ENCODE peak calls at places on chromosomes 12 and 14, in four cellular contexts. One of them, this sample, is unnamed.

GRCh38 chr14:32841698-32842097 is 97.0 kb upstream of the NPAS3 start:
- DNase-seq in OCI-LY7: no peak
- DNase-seq in gastrocnemius medialis: no peak
- DNase-seq in fibroblast of lung: no peak
- DNase-seq in this sample: no peak

GRCh38 chr12:52713960-52714886 is 10.9 kb upstream of the KRT77 start:
- DNase-seq in OCI-LY7: no peak
- DNase-seq in gastrocnemius medialis: no peak
- DNase-seq in fibroblast of lung: no peak
- DNase-seq in this sample: no peak

GRCh38 chr14:100037351-100037750 is 27.9 kb upstream of the EVL start:
- DNase-seq in OCI-LY7: no peak
- DNase-seq in gastrocnemius medialis: no peak
- DNase-seq in fibroblast of lung: peak; percentile 30
- DNase-seq in this sample: no peak

GRCh38 chr12:87270894-87271293 is 758.3 kb downstream of the C12orf50 start:
- DNase-seq in OCI-LY7: no peak
- DNase-seq in gastrocnemius medialis: no peak
- DNase-seq in fibroblast of lung: peak; percentile 71
- DNase-seq in this sample: no peak

GRCh38 chr12:88299567-88300101 is 157.5 kb downstream of the TMTC3 start:
- DNase-seq in OCI-LY7: no peak
- DNase-seq in gastrocnemius medialis: no peak
- DNase-seq in fibroblast of lung: peak; percentile 99
- DNase-seq in this sample: no peak

GRCh38 chr14:89422181-89422951 is 5.3 kb upstream of the FOXN3 start:
- DNase-seq in OCI-LY7: no peak
- DNase-seq in gastrocnemius medialis: no peak
- DNase-seq in fibroblast of lung: no peak
- DNase-seq in this sample: no peak

GRCh38 chr12:22355011-22355580 is 20.6 kb upstream of the ST8SIA1 start:
- DNase-seq in OCI-LY7: no peak
- DNase-seq in gastrocnemius medialis: no peak
- DNase-seq in fibroblast of lung: no peak
- DNase-seq in this sample: no peak

GRCh38 chr12:100539209-100539608 is 34.3 kb upstream of the GAS2L3 start:
- DNase-seq in OCI-LY7: peak; percentile 15
- DNase-seq in gastrocnemius medialis: no peak
- DNase-seq in fibroblast of lung: peak; percentile 41
- DNase-seq in this sample: no peak

GRCh38 chr12:25469861-25470260 is 83.2 kb downstream of the LMNTD1 start:
- DNase-seq in OCI-LY7: no peak
- DNase-seq in gastrocnemius medialis: no peak
- DNase-seq in fibroblast of lung: no peak
- DNase-seq in this sample: no peak

GRCh38 chr12:14410177-14410576 is 44.7 kb downstream of the ATF7IP start:
- DNase-seq in OCI-LY7: no peak
- DNase-seq in gastrocnemius medialis: no peak
- DNase-seq in fibroblast of lung: peak; percentile 75
- DNase-seq in this sample: no peak

GRCh38 chr14:71103662-71104484 is 196.6 kb downstream of the PCNX1 start:
- DNase-seq in OCI-LY7: peak; percentile 80
- DNase-seq in gastrocnemius medialis: no peak
- DNase-seq in fibroblast of lung: peak; percentile 59
- DNase-seq in this sample: no peak

GRCh38 chr12:3168775-3169221 is 91.6 kb downstream of the TSPAN9 start:
- DNase-seq in OCI-LY7: no peak
- DNase-seq in gastrocnemius medialis: no peak
- DNase-seq in fibroblast of lung: peak; percentile 98
- DNase-seq in this sample: no peak

DNA sequence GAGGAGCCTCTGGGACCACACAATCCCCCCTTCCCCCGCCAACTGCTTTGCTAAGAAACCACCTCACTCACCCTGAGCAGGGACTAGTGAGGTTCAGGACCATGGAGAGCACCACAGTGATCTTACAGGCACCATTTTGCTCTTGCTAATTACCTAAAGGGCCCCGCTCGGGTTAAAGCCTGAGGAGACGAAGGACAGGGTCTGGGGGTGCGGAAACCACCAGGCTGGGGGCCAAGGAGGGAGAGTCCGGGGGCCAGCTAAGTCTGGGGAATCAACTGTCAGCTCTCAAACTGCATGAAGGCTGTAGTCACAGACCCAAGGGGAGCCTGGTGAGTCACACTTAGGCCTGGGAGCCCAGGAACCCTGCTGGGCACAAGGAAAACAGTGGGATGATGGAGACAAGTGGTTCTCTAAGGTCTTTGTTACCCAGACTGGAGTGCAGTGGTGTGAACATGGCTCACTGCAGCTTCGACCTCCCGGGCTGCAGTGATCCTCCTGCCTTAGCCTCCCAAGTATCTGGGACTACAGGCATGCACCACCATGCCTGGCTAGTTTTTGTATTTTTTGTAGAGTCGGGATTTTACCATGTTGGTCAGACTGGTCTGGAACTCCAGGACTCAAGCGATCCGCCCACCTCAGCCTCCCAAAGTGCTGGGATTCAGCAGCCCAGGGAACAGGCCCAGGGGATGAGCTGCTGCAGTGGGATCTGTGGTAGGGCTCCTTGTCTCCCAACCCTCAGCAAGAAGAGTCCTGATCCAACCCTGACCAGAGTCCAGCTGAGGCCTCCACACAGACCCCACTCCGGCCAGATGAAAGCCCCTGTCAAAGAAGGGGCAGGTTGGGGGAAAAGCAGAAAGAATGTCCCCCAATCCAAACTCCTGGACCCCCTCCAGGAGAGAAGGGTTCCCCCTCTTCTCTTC is 98.8 kb downstream of the CALM1 start:
- DNase-seq in OCI-LY7: peak; percentile 58
- DNase-seq in gastrocnemius medialis: no peak
- DNase-seq in fibroblast of lung: peak; percentile 64
- DNase-seq in this sample: no peak
- H3K4me1 ChIP-seq in OCI-LY7: no peaks in the 10 kb centered on the region
- H3K4me1 ChIP-seq in gastrocnemius medialis: no peaks in the 10 kb centered on the region
- H3K4me1 ChIP-seq in fibroblast of lung: peaks cover 2% of the 10 kb centered on the region
- H3K4me1 ChIP-seq in this sample: peaks cover 15% of the 10 kb centered on the region

DNA sequence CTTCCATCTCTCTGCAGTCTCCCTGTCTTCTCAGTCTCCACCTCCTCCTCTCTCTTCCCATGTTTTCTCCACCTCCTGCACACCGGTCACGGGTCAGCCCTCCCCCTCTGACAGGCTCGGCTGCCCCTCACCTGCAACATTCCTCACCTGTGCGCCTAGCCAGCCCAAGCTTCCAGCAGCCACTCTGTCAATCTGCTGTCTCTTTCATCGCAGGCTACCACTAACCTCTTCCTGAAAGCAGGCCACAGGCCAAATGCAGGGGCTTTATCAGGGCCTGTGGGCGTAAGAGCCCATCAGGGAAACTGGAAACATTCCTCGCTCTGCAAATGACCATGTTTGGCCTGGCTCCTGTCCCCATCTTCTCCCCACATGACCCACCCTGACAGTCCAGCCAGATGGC is 34.5 kb downstream of the CMKLR1 start:
- DNase-seq in OCI-LY7: no peak
- DNase-seq in gastrocnemius medialis: no peak
- DNase-seq in fibroblast of lung: peak; percentile 10
- DNase-seq in this sample: no peak
- H3K4me1 ChIP-seq in OCI-LY7: no peaks in the 10 kb centered on the region
- H3K4me1 ChIP-seq in gastrocnemius medialis: peaks cover 25% of the 10 kb centered on the region
- H3K4me1 ChIP-seq in fibroblast of lung: peaks cover 6% of the 10 kb centered on the region
- H3K4me1 ChIP-seq in this sample: peaks cover 63% of the 10 kb centered on the region

GRCh38 chr14:77980475-77981321 is 180.8 kb downstream of the ADCK1 start:
- DNase-seq in OCI-LY7: no peak
- DNase-seq in gastrocnemius medialis: no peak
- DNase-seq in fibroblast of lung: peak; percentile 13
- DNase-seq in this sample: no peak
- H3K4me1 ChIP-seq in OCI-LY7: no peaks in the 10 kb centered on the region
- H3K4me1 ChIP-seq in gastrocnemius medialis: peaks cover 4% of the 10 kb centered on the region
- H3K4me1 ChIP-seq in fibroblast of lung: peaks cover 2% of the 10 kb centered on the region
- H3K4me1 ChIP-seq in this sample: no peaks in the 10 kb centered on the region

DNA sequence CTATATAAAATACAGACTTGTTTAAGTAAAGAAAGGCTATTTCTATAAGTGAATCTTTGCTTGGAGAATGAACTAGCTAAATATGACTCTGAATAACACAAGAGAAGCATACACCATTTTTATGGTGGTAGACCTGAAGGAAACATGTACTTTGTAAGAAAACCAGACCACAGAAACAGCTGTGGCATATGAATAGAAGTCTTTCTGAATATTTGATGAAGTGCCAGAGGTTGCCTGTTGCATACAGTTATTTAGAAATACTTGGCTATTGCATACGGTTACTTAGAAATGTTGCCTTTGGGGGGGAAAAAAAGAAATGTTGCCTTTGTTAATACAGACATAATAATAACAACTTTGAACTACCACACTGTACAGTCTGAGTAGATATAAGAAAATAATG is 16.8 kb upstream of the LEMD3 start:
- DNase-seq in OCI-LY7: no peak
- DNase-seq in gastrocnemius medialis: no peak
- DNase-seq in fibroblast of lung: peak; percentile 5
- DNase-seq in this sample: no peak
- H3K4me1 ChIP-seq in OCI-LY7: peaks cover 16% of the 10 kb centered on the region
- H3K4me1 ChIP-seq in gastrocnemius medialis: no peaks in the 10 kb centered on the region
- H3K4me1 ChIP-seq in fibroblast of lung: no peaks in the 10 kb centered on the region
- H3K4me1 ChIP-seq in this sample: no peaks in the 10 kb centered on the region

GRCh38 chr12:4276524-4277204 is 3.1 kb downstream of the CCND2 start:
- DNase-seq in OCI-LY7: peak; percentile 81
- DNase-seq in gastrocnemius medialis: peak; percentile 65
- DNase-seq in fibroblast of lung: peak; percentile 78
- DNase-seq in this sample: peak; percentile 86

GRCh38 chr12:4274396-4274959 is 916 bp downstream of the CCND2 start:
- DNase-seq in OCI-LY7: no peak
- DNase-seq in gastrocnemius medialis: no peak
- DNase-seq in fibroblast of lung: no peak
- DNase-seq in this sample: no peak

GRCh38 chr12:4274960-4275868 is 1.7 kb downstream of the CCND2 start:
- DNase-seq in OCI-LY7: no peak
- DNase-seq in gastrocnemius medialis: no peak
- DNase-seq in fibroblast of lung: no peak
- DNase-seq in this sample: no peak

GRCh38 chr12:4277205-4277543 is 3.6 kb downstream of the CCND2 start:
- DNase-seq in OCI-LY7: no peak
- DNase-seq in gastrocnemius medialis: no peak
- DNase-seq in fibroblast of lung: no peak
- DNase-seq in this sample: no peak

GRCh38 chr12:4275869-4276253 is 2.3 kb downstream of the CCND2 start:
- DNase-seq in OCI-LY7: no peak
- DNase-seq in gastrocnemius medialis: no peak
- DNase-seq in fibroblast of lung: no peak
- DNase-seq in this sample: peak; percentile 50
- H3K4me1 ChIP-seq in OCI-LY7: peaks cover 6% of the 10 kb centered on the region
- H3K4me1 ChIP-seq in gastrocnemius medialis: peaks cover 45% of the 10 kb centered on the region
- H3K4me1 ChIP-seq in fibroblast of lung: peaks cover 2% of the 10 kb centered on the region
- H3K4me1 ChIP-seq in this sample: peaks cover 55% of the 10 kb centered on the region

GRCh38 chr12:51687142-51687935 is 96.3 kb downstream of the SCN8A start:
- DNase-seq in OCI-LY7: no peak
- DNase-seq in gastrocnemius medialis: no peak
- DNase-seq in fibroblast of lung: peak; percentile 48
- DNase-seq in this sample: no peak
- H3K4me1 ChIP-seq in OCI-LY7: no peaks in the 10 kb centered on the region
- H3K4me1 ChIP-seq in gastrocnemius medialis: peaks cover 6% of the 10 kb centered on the region
- H3K4me1 ChIP-seq in fibroblast of lung: peaks cover 9% of the 10 kb centered on the region
- H3K4me1 ChIP-seq in this sample: no peaks in the 10 kb centered on the region

DNA sequence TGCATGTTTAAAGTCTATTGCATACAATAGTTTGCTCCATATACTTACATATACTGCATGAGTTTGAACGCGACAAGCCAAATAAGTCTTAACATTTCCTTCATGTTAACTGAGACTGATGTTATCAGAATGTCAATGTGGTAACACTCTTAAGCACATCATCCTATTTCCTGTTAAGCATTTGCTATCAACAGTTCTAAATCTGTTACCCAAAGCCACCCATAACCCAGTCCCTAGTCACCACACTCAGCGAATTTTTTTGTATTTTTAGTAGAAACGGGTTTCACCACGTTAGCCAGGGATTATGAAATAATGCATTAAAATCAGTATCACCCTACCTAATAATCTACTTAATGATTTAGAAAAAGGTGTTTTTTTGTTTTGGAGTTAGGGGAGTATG is 39.4 kb downstream of the HNRNPC start:
- DNase-seq in OCI-LY7: no peak
- DNase-seq in gastrocnemius medialis: no peak
- DNase-seq in fibroblast of lung: no peak
- DNase-seq in this sample: no peak
- H3K4me1 ChIP-seq in OCI-LY7: no peaks in the 10 kb centered on the region
- H3K4me1 ChIP-seq in gastrocnemius medialis: peaks cover 26% of the 10 kb centered on the region
- H3K4me1 ChIP-seq in fibroblast of lung: no peaks in the 10 kb centered on the region
- H3K4me1 ChIP-seq in this sample: peaks cover 44% of the 10 kb centered on the region